ENCODE peak calls at places on chromosome 5, in ten cellular contexts. R is stimulated activated CD4-positive, alpha-beta T cell treated with anti-CD3 and anti-CD28 coated beads, TNF-alpha, amount 100 ng/mL, for 1 hour; M is hippocampal formation; K is stimulated activated CD8-positive, alpha-beta memory T cell treated with anti-CD3 and anti-CD28 coated beads, Interleukin-12 subunit alpha, Interleukin-12 subunit beta, amount 100 ng/mL, for 4 hours; B is psoas muscle; H is B cell; T is amniotic stem cell; N is effector memory CD8-positive, alpha-beta T cell; S is caudate nucleus; Q is hypothalamus. X is an unnamed sample.
A peak's percentile ranks its signal among the peaks of the same experiment; 100 is the strongest.

GRCh38 chr5:130116972-130117371 is 212.7 kb downstream of the CHSY3 start:
- DNase-seq in R (no peak), S (no peak), H (no peak), K (no peak), N (no peak), T (no peak), B (no peak), Q (no peak), M (no peak), X (no peak)

GRCh38 chr5:147560982-147561381 is 51.1 kb upstream of the DPYSL3 start:
- DNase-seq in T (no peak), Q (no peak), B (no peak), S (no peak), R (no peak), M (no peak), K (no peak), H (no peak), N (no peak), X (no peak)

GRCh38 chr5:97967292-97967691 is 784.2 kb upstream of the RIOK2 start:
- DNase-seq in S (no peak), N (no peak), M (no peak), K (no peak), B (no peak), R (no peak), Q (no peak), H (no peak), T (no peak), X (no peak)

GRCh38 chr5:54388411-54388810 is 67.1 kb upstream of the HSPB3 start:
- DNase-seq in S (no peak), Q (no peak), T (no peak), R (no peak), N (no peak), M (no peak), H (no peak), B (no peak), K (no peak), X (no peak)

GRCh38 chr5:15620501-15620900 is 120.5 kb downstream of the FBXL7 start:
- DNase-seq in Q (no peak), H (no peak), K (no peak), S (no peak), M (no peak), R (no peak), T (peak; percentile 2), B (peak; percentile 15), N (no peak), X (no peak)

GRCh38 chr5:73638344-73639095 is 12.5 kb downstream of the ARHGEF28 start:
- DNase-seq in T (peak; percentile 27), B (no peak), K (no peak), Q (no peak), R (no peak), S (no peak), N (no peak), M (no peak), H (no peak), X (no peak)

GRCh38 chr5:137264041-137264440 is 235.1 kb downstream of the SPOCK1 start:
- DNase-seq in H (no peak), S (no peak), N (no peak), K (no peak), R (no peak), B (no peak), M (no peak), Q (no peak), T (no peak), X (no peak)

GRCh38 chr5:34991486-34992238 is 56.1 kb downstream of the AGXT2 start:
- DNase-seq in N (no peak), K (no peak), M (no peak), T (no peak), Q (no peak), H (no peak), R (no peak), S (no peak), B (no peak), X (no peak)

GRCh38 chr5:154647760-154648143 is 107.4 kb upstream of the LARP1 start:
- DNase-seq in Q (no peak), M (no peak), H (no peak), B (no peak), T (no peak), R (no peak), K (no peak), S (no peak), N (no peak), X (no peak)

GRCh38 chr5:130514984-130515690 is 610.9 kb downstream of the CHSY3 start:
- DNase-seq in Q (no peak), R (no peak), N (no peak), M (no peak), K (no peak), B (no peak), S (no peak), H (no peak), T (no peak), X (no peak)

GRCh38 chr5:78809444-78809843 is 160.9 kb upstream of the LHFPL2 start:
- DNase-seq in M (no peak), R (no peak), T (no peak), H (no peak), N (no peak), K (no peak), S (no peak), Q (no peak), B (no peak), X (no peak)

GRCh38 chr5:179114756-179115155 is 54.6 kb downstream of the ZNF354C start:
- DNase-seq in B (no peak), H (no peak), T (no peak), R (no peak), K (no peak), M (no peak), S (no peak), N (no peak), Q (no peak), X (no peak)

GRCh38 chr5:77431286-77431685 is 60.8 kb downstream of the WDR41 start:
- DNase-seq in Q (no peak), K (no peak), S (no peak), R (no peak), T (no peak), B (no peak), N (no peak), H (no peak), M (no peak), X (no peak)

GRCh38 chr5:11903121-11903613 is 1.1 kb downstream of the CTNND2 start:
- DNase-seq in B (no peak), R (no peak), M (peak; percentile 54), H (no peak), K (no peak), Q (no peak), N (no peak), S (peak; percentile 76), T (no peak), X (peak; percentile 10)

GRCh38 chr5:14488697-14489096 is 92.9 kb upstream of the OTULINL start:
- DNase-seq in S (no peak), B (no peak), T (no peak), N (no peak), H (no peak), M (no peak), R (no peak), Q (no peak), K (no peak), X (no peak)

GRCh38 chr5:124689653-124690052 is 56.8 kb downstream of the ZNF608 start:
- DNase-seq in R (no peak), B (no peak), T (no peak), H (no peak), N (no peak), K (no peak), M (no peak), Q (no peak), S (no peak), X (no peak)

GRCh38 chr5:43315262-43315661 is 2.0 kb upstream of the HMGCS1 start:
- DNase-seq in T (no peak), K (no peak), H (no peak), S (no peak), B (no peak), N (no peak), M (no peak), Q (no peak), R (no peak), X (no peak)

GRCh38 chr5:78747703-78748359 is 99.3 kb upstream of the LHFPL2 start:
- DNase-seq in Q (no peak), S (no peak), K (no peak), N (no peak), T (peak; percentile 63), B (no peak), M (peak; percentile 67), R (no peak), H (no peak), X (peak; percentile 72)

GRCh38 chr5:180160822-180161221 is 48.2 kb downstream of the RASGEF1C start:
- DNase-seq in S (no peak), K (no peak), R (no peak), M (no peak), N (no peak), H (no peak), Q (no peak), T (no peak), B (no peak), X (peak; percentile 55)

GRCh38 chr5:144122641-144123040 is 47.8 kb downstream of the YIPF5 start:
- DNase-seq in K (no peak), Q (no peak), R (no peak), S (no peak), M (no peak), T (no peak), B (no peak), H (no peak), N (no peak), X (no peak)